ENCODE peak calls at places on chromosomes 3 and 15, in ten cellular contexts. One of them, this sample, is unnamed.
A peak's percentile ranks its signal among the peaks of the same experiment; 100 is the strongest.

GRCh38 chr3:186646106-186646505 is 5.9 kb downstream of the FETUB start:
- DNase-seq in fibroblast of pulmonary artery: no peak
- DNase-seq in HTR-8/SVneo: no peak
- DNase-seq in uterus: no peak
- DNase-seq in skeletal muscle cell: no peak
- DNase-seq in effector CD4-positive, alpha-beta T cell: no peak
- DNase-seq in activated gamma-delta T cell treated with anti-CD3 and anti-CD28 coated beads, Interleukin-2, amount 50 U/mL, for 16 hours: no peak
- DNase-seq in hippocampal formation: no peak
- DNase-seq in NCI-H524: peak; percentile 94
- DNase-seq in astrocyte of the spinal cord: no peak
- DNase-seq in this sample: no peak

GRCh38 chr3:23746473-23746872 is 59.3 kb upstream of the UBE2E1 start:
- DNase-seq in astrocyte of the spinal cord: no peak
- DNase-seq in effector CD4-positive, alpha-beta T cell: no peak
- DNase-seq in NCI-H524: no peak
- DNase-seq in HTR-8/SVneo: no peak
- DNase-seq in hippocampal formation: no peak
- DNase-seq in skeletal muscle cell: no peak
- DNase-seq in activated gamma-delta T cell treated with anti-CD3 and anti-CD28 coated beads, Interleukin-2, amount 50 U/mL, for 16 hours: no peak
- DNase-seq in uterus: no peak
- DNase-seq in fibroblast of pulmonary artery: no peak
- DNase-seq in this sample: no peak

GRCh38 chr15:99115300-99116215 is 10.7 kb downstream of the SYNM start:
- DNase-seq in fibroblast of pulmonary artery: no peak
- DNase-seq in HTR-8/SVneo: no peak
- DNase-seq in skeletal muscle cell: no peak
- DNase-seq in effector CD4-positive, alpha-beta T cell: no peak
- DNase-seq in hippocampal formation: no peak
- DNase-seq in activated gamma-delta T cell treated with anti-CD3 and anti-CD28 coated beads, Interleukin-2, amount 50 U/mL, for 16 hours: no peak
- DNase-seq in NCI-H524: no peak
- DNase-seq in uterus: no peak
- DNase-seq in astrocyte of the spinal cord: no peak
- DNase-seq in this sample: no peak

GRCh38 chr15:45914425-45914824 is 279.6 kb downstream of the SQOR start:
- DNase-seq in effector CD4-positive, alpha-beta T cell: no peak
- DNase-seq in fibroblast of pulmonary artery: no peak
- DNase-seq in astrocyte of the spinal cord: no peak
- DNase-seq in NCI-H524: no peak
- DNase-seq in activated gamma-delta T cell treated with anti-CD3 and anti-CD28 coated beads, Interleukin-2, amount 50 U/mL, for 16 hours: no peak
- DNase-seq in skeletal muscle cell: no peak
- DNase-seq in HTR-8/SVneo: no peak
- DNase-seq in hippocampal formation: no peak
- DNase-seq in uterus: no peak
- DNase-seq in this sample: no peak

GRCh38 chr3:126676919-126677705 is 22.2 kb upstream of the TXNRD3 start:
- DNase-seq in HTR-8/SVneo: no peak
- DNase-seq in uterus: no peak
- DNase-seq in hippocampal formation: no peak
- DNase-seq in activated gamma-delta T cell treated with anti-CD3 and anti-CD28 coated beads, Interleukin-2, amount 50 U/mL, for 16 hours: no peak
- DNase-seq in effector CD4-positive, alpha-beta T cell: no peak
- DNase-seq in astrocyte of the spinal cord: no peak
- DNase-seq in fibroblast of pulmonary artery: no peak
- DNase-seq in skeletal muscle cell: no peak
- DNase-seq in NCI-H524: no peak
- DNase-seq in this sample: no peak

GRCh38 chr15:28255965-28256364 is 66.0 kb downstream of the HERC2 start:
- DNase-seq in hippocampal formation: no peak
- DNase-seq in effector CD4-positive, alpha-beta T cell: no peak
- DNase-seq in astrocyte of the spinal cord: no peak
- DNase-seq in skeletal muscle cell: no peak
- DNase-seq in HTR-8/SVneo: no peak
- DNase-seq in activated gamma-delta T cell treated with anti-CD3 and anti-CD28 coated beads, Interleukin-2, amount 50 U/mL, for 16 hours: no peak
- DNase-seq in fibroblast of pulmonary artery: no peak
- DNase-seq in NCI-H524: no peak
- DNase-seq in uterus: no peak
- DNase-seq in this sample: no peak

GRCh38 chr3:22122567-22122966 is 371.6 kb upstream of the ZNF385D start:
- DNase-seq in fibroblast of pulmonary artery: no peak
- DNase-seq in hippocampal formation: no peak
- DNase-seq in NCI-H524: no peak
- DNase-seq in HTR-8/SVneo: no peak
- DNase-seq in activated gamma-delta T cell treated with anti-CD3 and anti-CD28 coated beads, Interleukin-2, amount 50 U/mL, for 16 hours: no peak
- DNase-seq in effector CD4-positive, alpha-beta T cell: no peak
- DNase-seq in uterus: no peak
- DNase-seq in skeletal muscle cell: no peak
- DNase-seq in astrocyte of the spinal cord: no peak
- DNase-seq in this sample: no peak

GRCh38 chr3:13013994-13014754 is 59.1 kb downstream of the IQSEC1 start:
- DNase-seq in NCI-H524: no peak
- DNase-seq in hippocampal formation: no peak
- DNase-seq in astrocyte of the spinal cord: no peak
- DNase-seq in HTR-8/SVneo: no peak
- DNase-seq in activated gamma-delta T cell treated with anti-CD3 and anti-CD28 coated beads, Interleukin-2, amount 50 U/mL, for 16 hours: peak; percentile 31
- DNase-seq in uterus: no peak
- DNase-seq in effector CD4-positive, alpha-beta T cell: no peak
- DNase-seq in skeletal muscle cell: no peak
- DNase-seq in fibroblast of pulmonary artery: no peak
- DNase-seq in this sample: peak; percentile 71

GRCh38 chr3:38662544-38662943 is 13.1 kb upstream of the SCN5A start:
- DNase-seq in HTR-8/SVneo: no peak
- DNase-seq in effector CD4-positive, alpha-beta T cell: no peak
- DNase-seq in activated gamma-delta T cell treated with anti-CD3 and anti-CD28 coated beads, Interleukin-2, amount 50 U/mL, for 16 hours: no peak
- DNase-seq in astrocyte of the spinal cord: peak; percentile 36
- DNase-seq in NCI-H524: peak; percentile 73
- DNase-seq in fibroblast of pulmonary artery: peak; percentile 57
- DNase-seq in skeletal muscle cell: no peak
- DNase-seq in hippocampal formation: no peak
- DNase-seq in uterus: no peak
- DNase-seq in this sample: no peak

GRCh38 chr3:73009750-73010149 is 13.1 kb downstream of the PPP4R2 start:
- DNase-seq in effector CD4-positive, alpha-beta T cell: no peak
- DNase-seq in hippocampal formation: no peak
- DNase-seq in NCI-H524: no peak
- DNase-seq in skeletal muscle cell: no peak
- DNase-seq in astrocyte of the spinal cord: no peak
- DNase-seq in HTR-8/SVneo: no peak
- DNase-seq in activated gamma-delta T cell treated with anti-CD3 and anti-CD28 coated beads, Interleukin-2, amount 50 U/mL, for 16 hours: no peak
- DNase-seq in uterus: no peak
- DNase-seq in fibroblast of pulmonary artery: no peak
- DNase-seq in this sample: no peak

GRCh38 chr3:194738254-194739093 is 52.8 kb downstream of the FAM43A start:
- DNase-seq in astrocyte of the spinal cord: peak; percentile 36
- DNase-seq in hippocampal formation: peak; percentile 84
- DNase-seq in activated gamma-delta T cell treated with anti-CD3 and anti-CD28 coated beads, Interleukin-2, amount 50 U/mL, for 16 hours: no peak
- DNase-seq in skeletal muscle cell: peak; percentile 41
- DNase-seq in fibroblast of pulmonary artery: peak; percentile 76
- DNase-seq in uterus: peak; percentile 29
- DNase-seq in effector CD4-positive, alpha-beta T cell: no peak
- DNase-seq in NCI-H524: peak; percentile 38
- DNase-seq in HTR-8/SVneo: no peak
- DNase-seq in this sample: no peak

GRCh38 chr3:5205165-5205941 is 17.8 kb downstream of the EDEM1 start:
- DNase-seq in HTR-8/SVneo: no peak
- DNase-seq in hippocampal formation: no peak
- DNase-seq in activated gamma-delta T cell treated with anti-CD3 and anti-CD28 coated beads, Interleukin-2, amount 50 U/mL, for 16 hours: no peak
- DNase-seq in NCI-H524: no peak
- DNase-seq in astrocyte of the spinal cord: peak; percentile 71
- DNase-seq in uterus: no peak
- DNase-seq in fibroblast of pulmonary artery: no peak
- DNase-seq in skeletal muscle cell: no peak
- DNase-seq in effector CD4-positive, alpha-beta T cell: no peak
- DNase-seq in this sample: no peak

GRCh38 chr3:32176989-32177701 is 61.3 kb upstream of the CMTM8 start:
- DNase-seq in astrocyte of the spinal cord: peak; percentile 64
- DNase-seq in skeletal muscle cell: no peak
- DNase-seq in uterus: no peak
- DNase-seq in fibroblast of pulmonary artery: peak; percentile 75
- DNase-seq in HTR-8/SVneo: peak; percentile 53
- DNase-seq in effector CD4-positive, alpha-beta T cell: peak; percentile 62
- DNase-seq in NCI-H524: peak; percentile 72
- DNase-seq in hippocampal formation: no peak
- DNase-seq in activated gamma-delta T cell treated with anti-CD3 and anti-CD28 coated beads, Interleukin-2, amount 50 U/mL, for 16 hours: peak; percentile 34
- DNase-seq in this sample: peak; percentile 85

GRCh38 chr15:56342653-56343052 is 22.6 kb upstream of the TEX9 start:
- DNase-seq in HTR-8/SVneo: no peak
- DNase-seq in skeletal muscle cell: peak; percentile 25
- DNase-seq in hippocampal formation: no peak
- DNase-seq in astrocyte of the spinal cord: peak; percentile 4
- DNase-seq in effector CD4-positive, alpha-beta T cell: no peak
- DNase-seq in activated gamma-delta T cell treated with anti-CD3 and anti-CD28 coated beads, Interleukin-2, amount 50 U/mL, for 16 hours: no peak
- DNase-seq in NCI-H524: no peak
- DNase-seq in uterus: no peak
- DNase-seq in fibroblast of pulmonary artery: peak; percentile 58
- DNase-seq in this sample: no peak

GRCh38 chr15:38563723-38564519 is 693 bp downstream of the RASGRP1 start:
- DNase-seq in effector CD4-positive, alpha-beta T cell: peak; percentile 78
- DNase-seq in fibroblast of pulmonary artery: peak; percentile 46
- DNase-seq in activated gamma-delta T cell treated with anti-CD3 and anti-CD28 coated beads, Interleukin-2, amount 50 U/mL, for 16 hours: peak; percentile 84
- DNase-seq in HTR-8/SVneo: peak; percentile 50
- DNase-seq in uterus: peak; percentile 52
- DNase-seq in skeletal muscle cell: no peak
- DNase-seq in astrocyte of the spinal cord: peak; percentile 40
- DNase-seq in hippocampal formation: peak; percentile 37
- DNase-seq in NCI-H524: peak; percentile 65
- DNase-seq in this sample: peak; percentile 97

GRCh38 chr3:5972586-5972985 is 785.1 kb downstream of the EDEM1 start:
- DNase-seq in hippocampal formation: no peak
- DNase-seq in uterus: no peak
- DNase-seq in activated gamma-delta T cell treated with anti-CD3 and anti-CD28 coated beads, Interleukin-2, amount 50 U/mL, for 16 hours: no peak
- DNase-seq in HTR-8/SVneo: no peak
- DNase-seq in NCI-H524: no peak
- DNase-seq in fibroblast of pulmonary artery: no peak
- DNase-seq in astrocyte of the spinal cord: peak; percentile 81
- DNase-seq in skeletal muscle cell: no peak
- DNase-seq in effector CD4-positive, alpha-beta T cell: no peak
- DNase-seq in this sample: no peak

GRCh38 chr3:172218350-172219323 is 179.3 kb downstream of the FNDC3B start:
- DNase-seq in effector CD4-positive, alpha-beta T cell: no peak
- DNase-seq in HTR-8/SVneo: no peak
- DNase-seq in fibroblast of pulmonary artery: no peak
- DNase-seq in skeletal muscle cell: no peak
- DNase-seq in NCI-H524: no peak
- DNase-seq in uterus: no peak
- DNase-seq in astrocyte of the spinal cord: peak; percentile 35
- DNase-seq in hippocampal formation: no peak
- DNase-seq in activated gamma-delta T cell treated with anti-CD3 and anti-CD28 coated beads, Interleukin-2, amount 50 U/mL, for 16 hours: no peak
- DNase-seq in this sample: no peak

GRCh38 chr15:59224474-59224873 is 17.8 kb downstream of the LDHAL6B start:
- DNase-seq in effector CD4-positive, alpha-beta T cell: no peak
- DNase-seq in activated gamma-delta T cell treated with anti-CD3 and anti-CD28 coated beads, Interleukin-2, amount 50 U/mL, for 16 hours: no peak
- DNase-seq in HTR-8/SVneo: no peak
- DNase-seq in NCI-H524: no peak
- DNase-seq in uterus: no peak
- DNase-seq in fibroblast of pulmonary artery: no peak
- DNase-seq in hippocampal formation: no peak
- DNase-seq in skeletal muscle cell: no peak
- DNase-seq in astrocyte of the spinal cord: no peak
- DNase-seq in this sample: no peak

GRCh38 chr15:100097342-100097899 is 244.4 kb downstream of the ADAMTS17 start:
- DNase-seq in astrocyte of the spinal cord: no peak
- DNase-seq in uterus: no peak
- DNase-seq in skeletal muscle cell: no peak
- DNase-seq in activated gamma-delta T cell treated with anti-CD3 and anti-CD28 coated beads, Interleukin-2, amount 50 U/mL, for 16 hours: no peak
- DNase-seq in HTR-8/SVneo: no peak
- DNase-seq in effector CD4-positive, alpha-beta T cell: no peak
- DNase-seq in NCI-H524: no peak
- DNase-seq in fibroblast of pulmonary artery: no peak
- DNase-seq in hippocampal formation: no peak
- DNase-seq in this sample: no peak

GRCh38 chr3:193190387-193190786 is 50.6 kb upstream of the PLAAT1 start:
- DNase-seq in uterus: no peak
- DNase-seq in HTR-8/SVneo: peak; percentile 21
- DNase-seq in fibroblast of pulmonary artery: peak; percentile 3
- DNase-seq in astrocyte of the spinal cord: peak; percentile 21
- DNase-seq in skeletal muscle cell: no peak
- DNase-seq in activated gamma-delta T cell treated with anti-CD3 and anti-CD28 coated beads, Interleukin-2, amount 50 U/mL, for 16 hours: no peak
- DNase-seq in hippocampal formation: peak; percentile 19
- DNase-seq in NCI-H524: peak; percentile 99
- DNase-seq in effector CD4-positive, alpha-beta T cell: no peak
- DNase-seq in this sample: no peak

GRCh38 chr3:119297169-119297568 is 3.0 kb downstream of the ARHGAP31 start:
- DNase-seq in fibroblast of pulmonary artery: peak; percentile 67
- DNase-seq in HTR-8/SVneo: no peak
- DNase-seq in hippocampal formation: no peak
- DNase-seq in effector CD4-positive, alpha-beta T cell: no peak
- DNase-seq in activated gamma-delta T cell treated with anti-CD3 and anti-CD28 coated beads, Interleukin-2, amount 50 U/mL, for 16 hours: no peak
- DNase-seq in NCI-H524: no peak
- DNase-seq in uterus: no peak
- DNase-seq in astrocyte of the spinal cord: peak; percentile 55
- DNase-seq in skeletal muscle cell: no peak
- DNase-seq in this sample: no peak

GRCh38 chr15:98025237-98025636 is 64.7 kb downstream of the ARRDC4 start:
- DNase-seq in skeletal muscle cell: no peak
- DNase-seq in NCI-H524: no peak
- DNase-seq in hippocampal formation: no peak
- DNase-seq in effector CD4-positive, alpha-beta T cell: no peak
- DNase-seq in HTR-8/SVneo: peak; percentile 15
- DNase-seq in astrocyte of the spinal cord: no peak
- DNase-seq in uterus: no peak
- DNase-seq in fibroblast of pulmonary artery: peak; percentile 11
- DNase-seq in activated gamma-delta T cell treated with anti-CD3 and anti-CD28 coated beads, Interleukin-2, amount 50 U/mL, for 16 hours: no peak
- DNase-seq in this sample: no peak

GRCh38 chr3:165643433-165643824 is 193.8 kb downstream of the BCHE start:
- DNase-seq in hippocampal formation: no peak
- DNase-seq in uterus: no peak
- DNase-seq in skeletal muscle cell: peak; percentile 41
- DNase-seq in activated gamma-delta T cell treated with anti-CD3 and anti-CD28 coated beads, Interleukin-2, amount 50 U/mL, for 16 hours: no peak
- DNase-seq in effector CD4-positive, alpha-beta T cell: no peak
- DNase-seq in HTR-8/SVneo: peak; percentile 11
- DNase-seq in NCI-H524: no peak
- DNase-seq in astrocyte of the spinal cord: peak; percentile 78
- DNase-seq in fibroblast of pulmonary artery: peak; percentile 40
- DNase-seq in this sample: no peak

GRCh38 chr3:49339593-49339946 is 283 bp downstream of the USP4 start:
- DNase-seq in HTR-8/SVneo: no peak
- DNase-seq in activated gamma-delta T cell treated with anti-CD3 and anti-CD28 coated beads, Interleukin-2, amount 50 U/mL, for 16 hours: no peak
- DNase-seq in effector CD4-positive, alpha-beta T cell: no peak
- DNase-seq in fibroblast of pulmonary artery: no peak
- DNase-seq in NCI-H524: peak; percentile 54
- DNase-seq in astrocyte of the spinal cord: no peak
- DNase-seq in skeletal muscle cell: no peak
- DNase-seq in hippocampal formation: no peak
- DNase-seq in uterus: peak; percentile 34
- DNase-seq in this sample: no peak